ENCODE peak calls at places on chromosomes 6 and 20, in four cellular contexts. One of them, this sample, is unnamed.

GRCh38 chr6:5012531-5012930 is 8.7 kb upstream of the RPP40 start:
- DNase-seq in stimulated activated CD4-positive, alpha-beta T cell treated with anti-CD3 and anti-CD28 coated beads, Interleukin-1b, Interleukin-23, amount 100 ng/mL, for 1 hour: no peak
- DNase-seq in mucosa of gallbladder: no peak
- DNase-seq in G401: no peak
- DNase-seq in this sample: no peak

GRCh38 chr6:18457065-18457817 is 70.1 kb downstream of the RNF144B start:
- DNase-seq in stimulated activated CD4-positive, alpha-beta T cell treated with anti-CD3 and anti-CD28 coated beads, Interleukin-1b, Interleukin-23, amount 100 ng/mL, for 1 hour: no peak
- DNase-seq in mucosa of gallbladder: no peak
- DNase-seq in G401: no peak
- DNase-seq in this sample: no peak

GRCh38 chr20:61766921-61767610 is 298.6 kb downstream of the TAF4 start:
- DNase-seq in stimulated activated CD4-positive, alpha-beta T cell treated with anti-CD3 and anti-CD28 coated beads, Interleukin-1b, Interleukin-23, amount 100 ng/mL, for 1 hour: no peak
- DNase-seq in mucosa of gallbladder: no peak
- DNase-seq in G401: no peak
- DNase-seq in this sample: no peak

GRCh38 chr6:711925-712324 is 19.0 kb upstream of the EXOC2 start:
- DNase-seq in stimulated activated CD4-positive, alpha-beta T cell treated with anti-CD3 and anti-CD28 coated beads, Interleukin-1b, Interleukin-23, amount 100 ng/mL, for 1 hour: no peak
- DNase-seq in mucosa of gallbladder: no peak
- DNase-seq in G401: no peak
- DNase-seq in this sample: no peak

GRCh38 chr6:14286144-14286543 is 168.6 kb downstream of the CD83 start:
- DNase-seq in stimulated activated CD4-positive, alpha-beta T cell treated with anti-CD3 and anti-CD28 coated beads, Interleukin-1b, Interleukin-23, amount 100 ng/mL, for 1 hour: no peak
- DNase-seq in mucosa of gallbladder: peak; percentile 30
- DNase-seq in G401: no peak
- DNase-seq in this sample: peak; percentile 64

GRCh38 chr6:81801489-81801888 is 49.0 kb upstream of the TENT5A start:
- DNase-seq in stimulated activated CD4-positive, alpha-beta T cell treated with anti-CD3 and anti-CD28 coated beads, Interleukin-1b, Interleukin-23, amount 100 ng/mL, for 1 hour: no peak
- DNase-seq in mucosa of gallbladder: no peak
- DNase-seq in G401: no peak
- DNase-seq in this sample: no peak

GRCh38 chr20:64091762-64092161 is 7.6 kb upstream of the LKAAEAR1 start:
- DNase-seq in stimulated activated CD4-positive, alpha-beta T cell treated with anti-CD3 and anti-CD28 coated beads, Interleukin-1b, Interleukin-23, amount 100 ng/mL, for 1 hour: no peak
- DNase-seq in mucosa of gallbladder: no peak
- DNase-seq in G401: peak; percentile 70
- DNase-seq in this sample: no peak

GRCh38 chr20:46688151-46689081 is 828 bp downstream of the TP53RK start:
- DNase-seq in stimulated activated CD4-positive, alpha-beta T cell treated with anti-CD3 and anti-CD28 coated beads, Interleukin-1b, Interleukin-23, amount 100 ng/mL, for 1 hour: no peak
- DNase-seq in mucosa of gallbladder: no peak
- DNase-seq in G401: no peak
- DNase-seq in this sample: no peak

GRCh38 chr6:125149256-125150144 is 4.1 kb upstream of the TPD52L1 start:
- DNase-seq in stimulated activated CD4-positive, alpha-beta T cell treated with anti-CD3 and anti-CD28 coated beads, Interleukin-1b, Interleukin-23, amount 100 ng/mL, for 1 hour: no peak
- DNase-seq in mucosa of gallbladder: no peak
- DNase-seq in G401: no peak
- DNase-seq in this sample: no peak

This sample was measured in ascending aorta.